ENCODE peak calls at places on chromosomes 3 and 15, in four cellular contexts. One of them, this sample, is unnamed.
A peak's percentile ranks its signal among the peaks of the same experiment; 100 is the strongest.

GRCh38 chr3:61733866-61734265 is 172.5 kb downstream of the PTPRG start:
- DNase-seq in pancreas: no peak
- DNase-seq in cardiac fibroblast: no peak
- DNase-seq in GM04504: peak; percentile 5
- DNase-seq in this sample: no peak

GRCh38 chr3:172065534-172065933 is 26.2 kb downstream of the FNDC3B start:
- DNase-seq in cardiac fibroblast: peak; percentile 77
- DNase-seq in pancreas: no peak
- DNase-seq in GM04504: peak; percentile 59
- DNase-seq in this sample: no peak

GRCh38 chr3:152267319-152267689 is 1.4 kb upstream of the MBNL1 start:
- DNase-seq in GM04504: no peak
- DNase-seq in pancreas: no peak
- DNase-seq in cardiac fibroblast: no peak
- DNase-seq in this sample: no peak

GRCh38 chr3:48594431-48595049 is 589 bp downstream of the COL7A1 start:
- DNase-seq in cardiac fibroblast: peak; percentile 36
- DNase-seq in pancreas: no peak
- DNase-seq in GM04504: peak; percentile 35
- DNase-seq in this sample: no peak

GRCh38 chr3:179760944-179761343 is 108.1 kb downstream of the USP13 start:
- DNase-seq in cardiac fibroblast: peak; percentile 88
- DNase-seq in GM04504: no peak
- DNase-seq in pancreas: no peak
- DNase-seq in this sample: no peak

GRCh38 chr15:66834863-66835557 is 133.0 kb downstream of the SMAD6 start:
- DNase-seq in pancreas: no peak
- DNase-seq in cardiac fibroblast: no peak
- DNase-seq in GM04504: no peak
- DNase-seq in this sample: no peak

GRCh38 chr15:62503451-62503850 is 338.4 kb upstream of the C2CD4B start:
- DNase-seq in GM04504: peak; percentile 61
- DNase-seq in cardiac fibroblast: peak; percentile 60
- DNase-seq in pancreas: no peak
- DNase-seq in this sample: no peak

GRCh38 chr15:40696228-40696627 is 1.3 kb downstream of the RAD51 start:
- DNase-seq in GM04504: no peak
- DNase-seq in pancreas: no peak
- DNase-seq in cardiac fibroblast: peak; percentile 5
- DNase-seq in this sample: no peak

GRCh38 chr15:90159213-90159612 is 41.9 kb upstream of the SEMA4B start:
- DNase-seq in cardiac fibroblast: no peak
- DNase-seq in pancreas: no peak
- DNase-seq in GM04504: no peak
- DNase-seq in this sample: no peak

GRCh38 chr3:112604536-112604935 is 36.4 kb downstream of the CCDC80 start:
- DNase-seq in cardiac fibroblast: peak; percentile 84
- DNase-seq in GM04504: peak; percentile 63
- DNase-seq in pancreas: no peak
- DNase-seq in this sample: no peak

GRCh38 chr15:73800662-73801345 is 47.7 kb upstream of the INSYN1 start:
- DNase-seq in GM04504: peak; percentile 82
- DNase-seq in pancreas: no peak
- DNase-seq in cardiac fibroblast: peak; percentile 90
- DNase-seq in this sample: no peak

GRCh38 chr3:12981631-12982265 is 91.5 kb downstream of the IQSEC1 start:
- DNase-seq in GM04504: no peak
- DNase-seq in pancreas: no peak
- DNase-seq in cardiac fibroblast: no peak
- DNase-seq in this sample: no peak

GRCh38 chr15:48604567-48604966 is 40.9 kb downstream of the FBN1 start:
- DNase-seq in cardiac fibroblast: no peak
- DNase-seq in GM04504: no peak
- DNase-seq in pancreas: no peak
- DNase-seq in this sample: no peak

GRCh38 chr15:99345832-99346462 is 94.7 kb downstream of the LRRC28 start:
- DNase-seq in GM04504: no peak
- DNase-seq in pancreas: no peak
- DNase-seq in cardiac fibroblast: no peak
- DNase-seq in this sample: no peak

GRCh38 chr3:126538316-126538715 is 14.4 kb downstream of the CHST13 start:
- DNase-seq in GM04504: no peak
- DNase-seq in pancreas: peak; percentile 5
- DNase-seq in cardiac fibroblast: no peak
- DNase-seq in this sample: no peak

GRCh38 chr3:141094851-141095545 is 43.9 kb downstream of the SPSB4 start:
- DNase-seq in GM04504: peak; percentile 12
- DNase-seq in cardiac fibroblast: peak; percentile 72
- DNase-seq in pancreas: peak; percentile 48
- DNase-seq in this sample: no peak

GRCh38 chr15:32641517-32642059 is at the start of gene SCG5:
- DNase-seq in GM04504: no peak
- DNase-seq in pancreas: peak; percentile 51
- DNase-seq in cardiac fibroblast: peak; percentile 40
- DNase-seq in this sample: no peak

GRCh38 chr3:142259359-142259758 is 34.0 kb upstream of the GK5 start:
- DNase-seq in cardiac fibroblast: no peak
- DNase-seq in pancreas: no peak
- DNase-seq in GM04504: no peak
- DNase-seq in this sample: no peak